ENCODE peak calls at places on chromosomes 4 and X, in eight cellular contexts. One of them, this sample, is unnamed.

GRCh38 chrX:51336584-51336983 is 4.0 kb downstream of the NUDT10 start:
- DNase-seq in activated CD4-positive, alpha-beta T cell treated with anti-CD3 and anti-CD28 coated beads for 48 hours: peak; percentile 27
- DNase-seq in AG04450: no peak
- DNase-seq in RPMI7951: peak; percentile 29
- DNase-seq in Caco-2: peak; percentile 27
- DNase-seq in GM04504: peak; percentile 13
- DNase-seq in AG08395: peak; percentile 59
- DNase-seq in naive B cell: peak; percentile 6
- DNase-seq in this sample: peak; percentile 14

GRCh38 chrX:38552721-38553120 is 8.6 kb upstream of the TSPAN7 start:
- DNase-seq in activated CD4-positive, alpha-beta T cell treated with anti-CD3 and anti-CD28 coated beads for 48 hours: no peak
- DNase-seq in AG04450: no peak
- DNase-seq in RPMI7951: no peak
- DNase-seq in Caco-2: no peak
- DNase-seq in GM04504: no peak
- DNase-seq in AG08395: no peak
- DNase-seq in naive B cell: no peak
- DNase-seq in this sample: no peak

GRCh38 chr4:173235050-173235449 is 66.4 kb downstream of the GALNT7 start:
- DNase-seq in activated CD4-positive, alpha-beta T cell treated with anti-CD3 and anti-CD28 coated beads for 48 hours: no peak
- DNase-seq in AG04450: no peak
- DNase-seq in RPMI7951: no peak
- DNase-seq in Caco-2: no peak
- DNase-seq in GM04504: no peak
- DNase-seq in AG08395: no peak
- DNase-seq in naive B cell: no peak
- DNase-seq in this sample: no peak

GRCh38 chrX:55451626-55451989 is 319 bp upstream of the MAGEH1 start:
- DNase-seq in activated CD4-positive, alpha-beta T cell treated with anti-CD3 and anti-CD28 coated beads for 48 hours: no peak
- DNase-seq in AG04450: no peak
- DNase-seq in RPMI7951: no peak
- DNase-seq in Caco-2: no peak
- DNase-seq in GM04504: no peak
- DNase-seq in AG08395: no peak
- DNase-seq in naive B cell: no peak
- DNase-seq in this sample: no peak

GRCh38 chrX:53281321-53281822 is at the start of gene IQSEC2:
- DNase-seq in activated CD4-positive, alpha-beta T cell treated with anti-CD3 and anti-CD28 coated beads for 48 hours: no peak
- DNase-seq in AG04450: peak; percentile 29
- DNase-seq in RPMI7951: peak; percentile 87
- DNase-seq in Caco-2: peak; percentile 39
- DNase-seq in GM04504: peak; percentile 62
- DNase-seq in AG08395: peak; percentile 80
- DNase-seq in naive B cell: no peak
- DNase-seq in this sample: no peak

GRCh38 chr4:112410364-112410763 is 105.6 kb downstream of the NEUROG2 start:
- DNase-seq in activated CD4-positive, alpha-beta T cell treated with anti-CD3 and anti-CD28 coated beads for 48 hours: no peak
- DNase-seq in AG04450: no peak
- DNase-seq in RPMI7951: no peak
- DNase-seq in Caco-2: no peak
- DNase-seq in GM04504: no peak
- DNase-seq in AG08395: no peak
- DNase-seq in naive B cell: no peak
- DNase-seq in this sample: no peak

GRCh38 chr4:21885241-21885640 is 63.3 kb downstream of the KCNIP4 start:
- DNase-seq in activated CD4-positive, alpha-beta T cell treated with anti-CD3 and anti-CD28 coated beads for 48 hours: no peak
- DNase-seq in AG04450: no peak
- DNase-seq in RPMI7951: no peak
- DNase-seq in Caco-2: no peak
- DNase-seq in GM04504: peak; percentile 48
- DNase-seq in AG08395: no peak
- DNase-seq in naive B cell: no peak
- DNase-seq in this sample: no peak

GRCh38 chrX:107823456-107823855 is 2.2 kb upstream of the MID2 start:
- DNase-seq in activated CD4-positive, alpha-beta T cell treated with anti-CD3 and anti-CD28 coated beads for 48 hours: no peak
- DNase-seq in AG04450: peak; percentile 29
- DNase-seq in RPMI7951: peak; percentile 17
- DNase-seq in Caco-2: no peak
- DNase-seq in GM04504: peak; percentile 32
- DNase-seq in AG08395: peak; percentile 45
- DNase-seq in naive B cell: no peak
- DNase-seq in this sample: no peak

GRCh38 chr4:150960079-150960478 is 55.0 kb downstream of the LRBA start:
- DNase-seq in activated CD4-positive, alpha-beta T cell treated with anti-CD3 and anti-CD28 coated beads for 48 hours: no peak
- DNase-seq in AG04450: no peak
- DNase-seq in RPMI7951: peak; percentile 43
- DNase-seq in Caco-2: no peak
- DNase-seq in GM04504: no peak
- DNase-seq in AG08395: peak; percentile 50
- DNase-seq in naive B cell: no peak
- DNase-seq in this sample: no peak

GRCh38 chrX:46268429-46268828 is 276.8 kb downstream of the ZNF674 start:
- DNase-seq in activated CD4-positive, alpha-beta T cell treated with anti-CD3 and anti-CD28 coated beads for 48 hours: peak; percentile 20
- DNase-seq in AG04450: no peak
- DNase-seq in RPMI7951: peak; percentile 88
- DNase-seq in Caco-2: no peak
- DNase-seq in GM04504: no peak
- DNase-seq in AG08395: no peak
- DNase-seq in naive B cell: no peak
- DNase-seq in this sample: peak; percentile 65

GRCh38 chr4:127732623-127733199 is 2.5 kb downstream of the SLC25A31 start:
- DNase-seq in activated CD4-positive, alpha-beta T cell treated with anti-CD3 and anti-CD28 coated beads for 48 hours: no peak
- DNase-seq in AG04450: peak; percentile 15
- DNase-seq in RPMI7951: peak; percentile 42
- DNase-seq in Caco-2: no peak
- DNase-seq in GM04504: peak; percentile 16
- DNase-seq in AG08395: peak; percentile 52
- DNase-seq in naive B cell: no peak
- DNase-seq in this sample: no peak

This sample was measured in kidney epithelial cell.